ENCODE peak calls at places on chromosome 3, in four cellular contexts. E is K562, Q is H1, W is HCT116. D is an unnamed sample.

GRCh38 chr3:42166662-42167300 is 75.6 kb downstream of the TRAK1 start:
- DNase-seq in E (no peak), Q (no peak), W (no peak), D (no peak)

GRCh38 chr3:87461443-87461842 is 185.1 kb upstream of the POU1F1 start:
- DNase-seq in E (no peak), Q (no peak), W (no peak), D (no peak)

GRCh38 chr3:115838786-115839185 is 215.5 kb downstream of the GAP43 start:
- DNase-seq in E (no peak), Q (no peak), W (no peak), D (no peak)

GRCh38 chr3:65151660-65152059 is 463.9 kb upstream of the ADAMTS9 start:
- DNase-seq in E (no peak), Q (no peak), W (no peak), D (no peak)

GRCh38 chr3:121624147-121624852 is 31.1 kb downstream of the FBXO40 start:
- DNase-seq in E (no peak), Q (no peak), W (no peak), D (no peak)

GRCh38 chr3:87336761-87337160 is 60.4 kb upstream of the POU1F1 start:
- DNase-seq in E (no peak), Q (no peak), W (no peak), D (no peak)

GRCh38 chr3:177893321-177893720 is 642.9 kb upstream of the KCNMB2 start:
- DNase-seq in E (no peak), Q (no peak), W (peak), D (no peak)

GRCh38 chr3:141305436-141305835 is 62.9 kb upstream of the ZBTB38 start:
- DNase-seq in E (no peak), Q (no peak), W (no peak), D (peak)

GRCh38 chr3:64221564-64222257 is 3.6 kb downstream of the PRICKLE2 start:
- DNase-seq in E (no peak), Q (no peak), W (no peak), D (no peak)

GRCh38 chr3:89173546-89173945 is 66.1 kb downstream of the EPHA3 start:
- DNase-seq in E (no peak), Q (no peak), W (no peak), D (no peak)

GRCh38 chr3:36944641-36945270 is at the start of gene TRANK1:
- DNase-seq in E (no peak), Q (no peak), W (no peak), D (no peak)

GRCh38 chr3:100002599-100003350 is 111.5 kb downstream of the FILIP1L start:
- DNase-seq in E (no peak), Q (no peak), W (peak), D (peak)

GRCh38 chr3:128949158-128949557 is 44.7 kb downstream of the CFAP92 start:
- DNase-seq in E (no peak), Q (no peak), W (no peak), D (no peak)
- TF ChIP-seq FOSL1 in E (no peak), Q (no peak), W (no peak), D (no peak)

GRCh38 chr3:40718681-40719080 is 193.9 kb downstream of the ZNF621 start:
- DNase-seq in E (no peak), Q (no peak), W (no peak), D (no peak)

GRCh38 chr3:40723078-40723660 is 198.4 kb downstream of the ZNF621 start:
- DNase-seq in E (no peak), Q (no peak), W (no peak), D (no peak)

GRCh38 chr3:40719660-40720287 is 195.0 kb downstream of the ZNF621 start:
- DNase-seq in E (peak), Q (no peak), W (peak), D (peak)

GRCh38 chr3:40720351-40720750 is 195.6 kb downstream of the ZNF621 start:
- DNase-seq in E (no peak), Q (no peak), W (no peak), D (peak)

DNA sequence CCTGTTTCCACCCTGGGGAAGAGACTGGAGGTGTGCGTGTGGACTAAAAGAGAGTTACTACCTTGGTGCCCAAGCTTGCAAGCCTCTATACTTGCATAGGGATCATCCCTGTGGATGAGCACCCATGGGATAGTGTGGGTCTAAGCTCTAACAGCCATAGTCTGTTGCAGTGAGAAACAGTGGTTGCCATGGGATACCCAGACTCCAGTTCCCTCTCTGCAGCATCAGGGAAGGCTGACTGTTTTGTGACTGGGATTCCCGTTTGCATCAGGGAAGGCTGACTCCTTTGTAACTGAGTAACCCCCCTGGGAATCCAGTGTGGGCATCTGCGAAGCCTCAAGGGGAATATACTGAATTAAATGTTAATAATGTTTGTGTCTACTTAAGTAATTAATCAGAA is 196.1 kb downstream of the ZNF621 start:
- DNase-seq in E (no peak), Q (no peak), W (no peak), D (no peak)
- TF ChIP-seq FOSL1 in E (no peak), Q (no peak), W (no peak), D (no peak)

DNA sequence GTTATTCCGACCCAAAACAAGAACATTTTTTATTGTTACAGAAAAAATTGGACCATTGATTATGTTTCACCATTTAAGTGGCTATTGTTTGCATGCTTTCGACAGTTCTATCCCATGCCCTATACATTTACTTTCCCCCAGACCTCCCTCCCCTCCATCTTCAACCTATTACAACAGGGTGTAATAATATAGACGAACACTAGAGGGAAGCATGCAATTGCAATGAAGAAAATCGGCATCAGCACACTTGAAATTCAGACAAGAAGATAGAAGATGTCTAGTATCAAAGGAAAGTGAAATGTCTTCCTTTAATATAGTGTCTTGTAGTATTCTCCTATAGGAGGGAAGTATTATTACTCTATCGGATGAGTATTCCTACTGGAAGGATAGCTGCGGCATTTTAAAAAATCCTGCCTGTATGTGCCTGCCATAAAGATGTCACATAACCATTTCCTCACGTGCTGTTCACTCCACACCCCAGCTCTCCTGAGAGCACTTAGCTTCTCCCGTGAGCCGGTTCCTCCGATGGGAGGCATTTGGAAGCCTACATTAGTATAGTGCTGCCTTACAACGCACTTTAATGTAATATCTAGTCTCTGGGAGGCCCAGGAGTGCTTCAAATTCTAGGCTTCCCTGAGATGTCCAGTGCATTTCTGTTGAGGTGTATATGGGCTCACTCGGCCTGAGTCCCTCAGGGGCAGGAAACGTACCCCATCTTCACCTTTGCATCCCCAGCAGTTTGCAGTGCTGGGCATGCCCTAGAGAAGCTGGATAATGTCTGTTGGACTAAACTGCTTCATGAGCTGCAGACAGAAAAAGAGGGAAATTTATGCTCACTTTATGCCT is 17.8 kb upstream of the ERICH6 start:
- DNase-seq in E (peak), Q (no peak), W (peak), D (peak)
- TF ChIP-seq FOSL1 in E (no peak), Q (no peak), W (no peak), D (no peak)

DNA sequence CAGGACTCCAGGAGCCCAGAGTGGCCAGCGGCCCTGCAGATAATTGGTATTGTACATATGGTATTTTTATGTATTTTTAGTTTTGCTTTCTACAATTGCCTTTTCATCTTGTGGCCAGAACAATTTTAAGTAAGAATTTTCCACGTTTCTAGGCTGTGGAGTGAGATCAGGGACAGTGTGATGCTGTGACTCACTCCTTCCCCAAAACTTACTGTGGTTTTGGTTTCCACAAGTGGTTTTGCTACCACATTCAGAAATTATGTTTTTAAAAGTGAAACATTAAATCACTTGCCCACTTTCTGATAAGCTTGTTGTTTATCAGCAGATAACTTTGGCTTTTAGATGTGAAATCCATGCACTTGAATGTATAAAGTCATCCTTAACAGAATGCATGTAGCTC is 192.1 kb upstream of the THRB start:
- DNase-seq in E (no peak), Q (no peak), W (no peak), D (no peak)
- TF ChIP-seq FOSL1 in E (no peak), Q (no peak), W (no peak), D (no peak)